ENCODE peak calls at places on chromosomes 13 and 19, in six cellular contexts. U, T, D, H, C and S are unnamed samples.

GRCh38 chr19:38729653-38730469 is 14.4 kb downstream of the CAPN12 start:
- DNase-seq in U (no peak), T (peak; percentile 45), D (peak; percentile 60), H (peak; percentile 77), C (peak; percentile 78), S (peak; percentile 49)

GRCh38 chr13:93216122-93216521 is 10.5 kb upstream of the GPC6 start:
- DNase-seq in U (no peak), T (no peak), D (no peak), H (no peak), C (no peak), S (no peak)

GRCh38 chr13:30111810-30112209 is 195.5 kb downstream of the KATNAL1 start:
- DNase-seq in U (no peak), T (no peak), D (no peak), H (no peak), C (no peak), S (no peak)

GRCh38 chr19:56083668-56084067 is 37.4 kb downstream of the ZNF787 start:
- DNase-seq in U (no peak), T (no peak), D (no peak), H (no peak), C (no peak), S (no peak)

GRCh38 chr13:110382229-110382628 is 75.1 kb downstream of the COL4A2 start:
- DNase-seq in U (peak; percentile 50), T (peak; percentile 95), D (peak; percentile 89), H (no peak), C (no peak), S (peak; percentile 70)

GRCh38 chr13:21008026-21008425 is 53.4 kb downstream of the LATS2 start:
- DNase-seq in U (no peak), T (no peak), D (no peak), H (no peak), C (peak; percentile 53), S (no peak)

GRCh38 chr13:59494560-59494970 is 669.2 kb downstream of the DIAPH3 start:
- DNase-seq in U (no peak), T (peak; percentile 61), D (no peak), H (no peak), C (no peak), S (peak; percentile 40)

GRCh38 chr13:44908266-44908665 is 81.0 kb downstream of the NUFIP1 start:
- DNase-seq in U (no peak), T (peak; percentile 7), D (no peak), H (no peak), C (no peak), S (no peak)

GRCh38 chr13:40221460-40222201 is 444.8 kb downstream of the FOXO1 start:
- DNase-seq in U (no peak), T (peak; percentile 92), D (peak; percentile 23), H (no peak), C (no peak), S (peak; percentile 37)

GRCh38 chr13:81012031-81012430 is 671.1 kb upstream of the SPRY2 start:
- DNase-seq in U (no peak), T (no peak), D (no peak), H (no peak), C (no peak), S (no peak)

GRCh38 chr13:95188128-95188527 is 113.1 kb downstream of the ABCC4 start:
- DNase-seq in U (no peak), T (peak; percentile 8), D (no peak), H (no peak), C (no peak), S (no peak)

GRCh38 chr13:52020191-52020590 is 4.3 kb upstream of the UTP14C start:
- DNase-seq in U (no peak), T (no peak), D (no peak), H (no peak), C (no peak), S (no peak)

GRCh38 chr13:27168870-27169525 is 2.6 kb downstream of the USP12 start:
- DNase-seq in U (no peak), T (peak; percentile 36), D (peak; percentile 40), H (no peak), C (no peak), S (peak; percentile 28)

GRCh38 chr13:87671824-87672603 is 843 bp downstream of the SLITRK5 start:
- DNase-seq in U (no peak), T (no peak), D (no peak), H (no peak), C (no peak), S (no peak)

GRCh38 chr19:45499196-45500180 is 1.2 kb downstream of the PPM1N start:
- DNase-seq in U (no peak), T (no peak), D (peak; percentile 65), H (no peak), C (no peak), S (peak; percentile 18)

GRCh38 chr19:7554990-7555864 is 19.7 kb downstream of the PNPLA6 start:
- DNase-seq in U (no peak), T (no peak), D (no peak), H (no peak), C (no peak), S (no peak)

GRCh38 chr19:54209058-54209747 is 8.5 kb downstream of the RPS9 start:
- DNase-seq in U (no peak), T (no peak), D (no peak), H (no peak), C (no peak), S (no peak)

GRCh38 chr19:647566-648284 is 8.0 kb downstream of the FGF22 start:
- DNase-seq in U (no peak), T (no peak), D (no peak), H (no peak), C (no peak), S (no peak)

GRCh38 chr13:60150538-60150937 is 13.2 kb downstream of the DIAPH3 start:
- DNase-seq in U (no peak), T (no peak), D (no peak), H (no peak), C (no peak), S (no peak)

GRCh38 chr19:10104665-10105221 is 1.4 kb upstream of the PPAN start:
- DNase-seq in U (no peak), T (no peak), D (no peak), H (no peak), C (no peak), S (no peak)

GRCh38 chr13:37375724-37376123 is 222.8 kb downstream of the POSTN start:
- DNase-seq in U (no peak), T (peak; percentile 24), D (peak; percentile 57), H (no peak), C (no peak), S (no peak)

GRCh38 chr13:100434010-100434763 is 154.4 kb downstream of the GGACT start:
- DNase-seq in U (no peak), T (peak; percentile 60), D (peak; percentile 37), H (no peak), C (no peak), S (peak; percentile 51)

GRCh38 chr19:2981898-2982297 is 4.5 kb downstream of the TLE6 start:
- DNase-seq in U (no peak), T (no peak), D (no peak), H (no peak), C (no peak), S (no peak)

GRCh38 chr19:2982983-2983350 is 5.6 kb downstream of the TLE6 start:
- DNase-seq in U (no peak), T (peak; percentile 91), D (peak; percentile 79), H (peak; percentile 90), C (peak; percentile 95), S (peak; percentile 98)

GRCh38 chr19:2982556-2982955 is 5.2 kb downstream of the TLE6 start:
- DNase-seq in U (no peak), T (no peak), D (no peak), H (no peak), C (no peak), S (no peak)

GRCh38 chr19:2983351-2984195 is 6.2 kb downstream of the TLE6 start:
- DNase-seq in U (no peak), T (peak; percentile 70), D (peak; percentile 65), H (no peak), C (peak; percentile 82), S (peak; percentile 96)

DNA sequence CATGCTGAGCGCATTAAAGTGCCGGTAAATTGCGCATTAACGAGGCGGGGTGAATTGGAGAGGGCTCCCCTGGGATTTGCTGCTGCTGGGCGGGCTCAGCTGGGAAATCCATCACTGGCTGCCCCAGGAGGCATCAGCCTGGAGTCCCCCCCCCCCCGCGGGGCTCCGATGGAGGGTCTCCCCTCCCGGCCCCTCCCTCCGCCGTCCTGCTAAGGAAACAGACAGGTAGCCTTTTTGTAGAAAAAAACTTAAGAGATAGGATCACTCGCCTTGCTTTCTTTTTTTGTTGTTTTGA is 6.8 kb downstream of the TLE6 start:
- DNase-seq in U (no peak), T (peak; percentile 79), D (no peak), H (no peak), C (no peak), S (peak; percentile 83)
- H3K4me3 ChIP-seq in U (peak overlapping the region; percentile 37), T (peak overlapping the region; percentile 24), D (no peak overlapping the region), H (peak overlapping the region; percentile 42), C (peak overlapping the region; percentile 31), S (peak overlapping the region; percentile 56)

GRCh38 chr13:106888148-106888547 is 320.2 kb upstream of the ARGLU1 start:
- DNase-seq in U (no peak), T (no peak), D (no peak), H (no peak), C (no peak), S (no peak)
- TF ChIP-seq CTCF in U (no peak), T (no peak), D (no peak), H (no peak), C (no peak), S (no peak)

GRCh38 chr13:97549201-97549600 is 115.2 kb downstream of the RAP2A start:
- DNase-seq in U (no peak), T (no peak), D (no peak), H (no peak), C (no peak), S (no peak)

GRCh38 chr13:97548736-97549135 is 114.8 kb downstream of the RAP2A start:
- DNase-seq in U (no peak), T (no peak), D (no peak), H (no peak), C (no peak), S (no peak)

GRCh38 chr13:97544041-97544765 is 110.2 kb downstream of the RAP2A start:
- DNase-seq in U (no peak), T (peak; percentile 33), D (no peak), H (no peak), C (no peak), S (peak; percentile 25)

GRCh38 chr13:97548138-97548537 is 114.2 kb downstream of the RAP2A start:
- DNase-seq in U (no peak), T (no peak), D (no peak), H (no peak), C (no peak), S (no peak)
- H3K4me3 ChIP-seq in U (no peak overlapping the region), T (no peak overlapping the region), D (no peak overlapping the region), H (no peak overlapping the region), C (no peak overlapping the region), S (no peak overlapping the region)

GRCh38 chr13:46556380-46556779 is 3.4 kb downstream of the LRCH1 start:
- DNase-seq in U (no peak), T (no peak), D (no peak), H (no peak), C (no peak), S (no peak)
- TF ChIP-seq CTCF in U (no peak), T (no peak), D (no peak), H (no peak), C (no peak), S (no peak)

GRCh38 chr13:33351324-33351723 is 65.8 kb upstream of the STARD13 start:
- DNase-seq in U (no peak), T (peak; percentile 76), D (peak; percentile 33), H (no peak), C (no peak), S (peak; percentile 57)
- H3K4me3 ChIP-seq in U (no peak overlapping the region), T (peak overlapping the region; percentile 5), D (no peak overlapping the region), H (no peak overlapping the region), C (no peak overlapping the region), S (no peak overlapping the region)